ENCODE peak calls at places on chromosomes 3 and 15, in nine cellular contexts. V is stimulated activated CD4-positive, alpha-beta T cell treated with anti-CD3 and anti-CD28 coated beads, Interleukin-4, amount 100 ng/mL, for 24 hours; J is mucosa of gallbladder; P is stimulated activated CD8-positive, alpha-beta memory T cell treated with anti-CD3 and anti-CD28 coated beads, Interleukin-15, amount 100 ng/mL, for 1 hour; H is cardiac septum; A is effector memory CD8-positive, alpha-beta T cell; I is right cardiac atrium; Y is fibroblast of villous mesenchyme; C is effector CD4-positive, alpha-beta T cell. W is an unnamed sample.

GRCh38 chr3:196643761-196644160 is 4.3 kb downstream of the NRROS start:
- DNase-seq in V (no peak), J (no peak), P (no peak), H (no peak), A (no peak), I (no peak), Y (no peak), C (no peak), W (no peak)

GRCh38 chr3:40504636-40505430 is 1.0 kb upstream of the ZNF620 start:
- DNase-seq in V (peak), J (no peak), P (no peak), H (no peak), A (no peak), I (no peak), Y (peak), C (no peak), W (peak)

GRCh38 chr3:46970391-46971091 is 6.0 kb downstream of the CCDC12 start:
- DNase-seq in V (no peak), J (peak), P (no peak), H (no peak), A (no peak), I (peak), Y (peak), C (no peak), W (no peak)

GRCh38 chr3:49673131-49673714 is 928 bp upstream of the APEH start:
- DNase-seq in V (no peak), J (no peak), P (no peak), H (no peak), A (peak), I (no peak), Y (no peak), C (no peak), W (peak)

GRCh38 chr3:111326144-111326995 is 215.6 kb upstream of the CD96 start:
- DNase-seq in V (peak), J (no peak), P (no peak), H (no peak), A (no peak), I (no peak), Y (peak), C (no peak), W (peak)

GRCh38 chr3:99741588-99741987 is 76.1 kb upstream of the CMSS1 start:
- DNase-seq in V (no peak), J (no peak), P (no peak), H (no peak), A (no peak), I (no peak), Y (no peak), C (no peak), W (no peak)

GRCh38 chr15:52734329-52734728 is 55.1 kb upstream of the ATOSA start:
- DNase-seq in V (no peak), J (no peak), P (no peak), H (no peak), A (no peak), I (no peak), Y (no peak), C (no peak), W (no peak)

GRCh38 chr3:152835311-152836102 is 576 bp downstream of the P2RY1 start:
- DNase-seq in V (no peak), J (peak), P (no peak), H (peak), A (no peak), I (peak), Y (peak), C (no peak), W (peak)

GRCh38 chr15:88664151-88664778 is 25.4 kb downstream of the ISG20 start:
- DNase-seq in V (peak), J (peak), P (no peak), H (no peak), A (peak), I (no peak), Y (peak), C (peak), W (peak)

GRCh38 chr3:31659246-31659645 is 126.5 kb downstream of the STT3B start:
- DNase-seq in V (no peak), J (no peak), P (no peak), H (no peak), A (no peak), I (no peak), Y (no peak), C (no peak), W (no peak)

GRCh38 chr3:33372218-33373081 is 67.8 kb downstream of the UBP1 start:
- DNase-seq in V (peak), J (peak), P (peak), H (no peak), A (peak), I (no peak), Y (peak), C (peak), W (peak)

GRCh38 chr3:123749716-123750115 is 134.4 kb downstream of the MYLK start:
- DNase-seq in V (no peak), J (no peak), P (no peak), H (no peak), A (no peak), I (no peak), Y (peak), C (no peak), W (peak)

GRCh38 chr3:72145506-72146380 is 360.8 kb upstream of the PROK2 start:
- DNase-seq in V (no peak), J (no peak), P (no peak), H (no peak), A (no peak), I (peak), Y (peak), C (no peak), W (peak)

GRCh38 chr15:63938486-63939061 is 104.8 kb upstream of the HERC1 start:
- DNase-seq in V (no peak), J (no peak), P (no peak), H (no peak), A (no peak), I (no peak), Y (no peak), C (no peak), W (no peak)

GRCh38 chr3:9280477-9281219 is 31.2 kb upstream of the SRGAP3 start:
- DNase-seq in V (no peak), J (no peak), P (no peak), H (no peak), A (no peak), I (no peak), Y (peak), C (no peak), W (no peak)